ENCODE peak calls at places on chromosomes 1 and 21, in five cellular contexts. One of them, this sample, is unnamed. For H3K4me1, the result is how much of the 10 kb centered on the place peaks cover.

GRCh38 chr1:24459551-24460266 is 42.9 kb upstream of the RCAN3 start:
- DNase-seq in Panc1: no peak
- DNase-seq in left ventricle myocardium inferior: no peak
- DNase-seq in SK-N-SH: no peak
- DNase-seq in GM23248: no peak
- DNase-seq in this sample: no peak

GRCh38 chr1:31299365-31299764 is 2.5 kb downstream of the ZCCHC17 start:
- DNase-seq in GM23248: peak
- DNase-seq in Panc1: no peak
- DNase-seq in left ventricle myocardium inferior: no peak
- DNase-seq in SK-N-SH: no peak
- DNase-seq in this sample: no peak

GRCh38 chr21:43364261-43364510 is 62.7 kb downstream of the SIK1 start:
- DNase-seq in left ventricle myocardium inferior: no peak
- DNase-seq in SK-N-SH: no peak
- DNase-seq in GM23248: no peak
- DNase-seq in Panc1: no peak
- DNase-seq in this sample: no peak

GRCh38 chr1:206851611-206852010 is 13.8 kb upstream of the IL20 start:
- DNase-seq in left ventricle myocardium inferior: no peak
- DNase-seq in GM23248: peak
- DNase-seq in Panc1: no peak
- DNase-seq in SK-N-SH: no peak
- DNase-seq in this sample: no peak

GRCh38 chr1:22801753-22802152 is 91.1 kb downstream of the EPHB2 start:
- DNase-seq in GM23248: no peak
- DNase-seq in SK-N-SH: no peak
- DNase-seq in Panc1: no peak
- DNase-seq in left ventricle myocardium inferior: no peak
- DNase-seq in this sample: no peak

GRCh38 chr21:45591619-45592207 is 49.5 kb upstream of the SLC19A1 start:
- DNase-seq in SK-N-SH: no peak
- DNase-seq in GM23248: no peak
- DNase-seq in left ventricle myocardium inferior: no peak
- DNase-seq in Panc1: no peak
- DNase-seq in this sample: no peak

GRCh38 chr1:112061852-112062451 is 72.5 kb upstream of the KCND3 start:
- DNase-seq in Panc1: no peak
- DNase-seq in SK-N-SH: no peak
- DNase-seq in GM23248: no peak
- DNase-seq in left ventricle myocardium inferior: no peak
- DNase-seq in this sample: no peak

GRCh38 chr1:161180643-161181042 is 3.3 kb upstream of the B4GALT3 start:
- DNase-seq in left ventricle myocardium inferior: no peak
- DNase-seq in SK-N-SH: no peak
- DNase-seq in Panc1: no peak
- DNase-seq in GM23248: peak
- DNase-seq in this sample: no peak

GRCh38 chr1:53633073-53633704 is 105.8 kb downstream of the GLIS1 start:
- DNase-seq in Panc1: no peak
- DNase-seq in GM23248: no peak
- DNase-seq in left ventricle myocardium inferior: no peak
- DNase-seq in SK-N-SH: no peak
- DNase-seq in this sample: no peak

GRCh38 chr21:36209626-36210171 is 53.1 kb downstream of the DOP1B start:
- DNase-seq in GM23248: peak
- DNase-seq in SK-N-SH: peak
- DNase-seq in Panc1: peak
- DNase-seq in left ventricle myocardium inferior: no peak
- DNase-seq in this sample: peak

GRCh38 chr21:35128526-35128925 is 79.4 kb upstream of the RUNX1 start:
- DNase-seq in SK-N-SH: no peak
- DNase-seq in GM23248: peak
- DNase-seq in left ventricle myocardium inferior: no peak
- DNase-seq in Panc1: no peak
- DNase-seq in this sample: no peak

GRCh38 chr1:31154632-31155215 is 85.0 kb downstream of the NKAIN1 start:
- DNase-seq in GM23248: peak
- DNase-seq in SK-N-SH: peak
- DNase-seq in left ventricle myocardium inferior: peak
- DNase-seq in Panc1: no peak
- DNase-seq in this sample: peak

GRCh38 chr1:79100385-79100784 is 93.9 kb upstream of the ADGRL4 start:
- DNase-seq in left ventricle myocardium inferior: no peak
- DNase-seq in SK-N-SH: no peak
- DNase-seq in Panc1: no peak
- DNase-seq in GM23248: peak
- DNase-seq in this sample: no peak

GRCh38 chr1:160836981-160837557 is 25.6 kb downstream of the CD244 start:
- DNase-seq in GM23248: no peak
- DNase-seq in left ventricle myocardium inferior: no peak
- DNase-seq in Panc1: no peak
- DNase-seq in SK-N-SH: no peak
- DNase-seq in this sample: no peak

GRCh38 chr21:42220138-42220701 is 1.3 kb downstream of the ABCG1 start:
- DNase-seq in SK-N-SH: peak
- DNase-seq in GM23248: peak
- DNase-seq in left ventricle myocardium inferior: peak
- DNase-seq in Panc1: peak
- DNase-seq in this sample: peak

GRCh38 chr21:30227128-30227527 is 11.2 kb upstream of the CLDN8 start:
- DNase-seq in Panc1: no peak
- DNase-seq in left ventricle myocardium inferior: no peak
- DNase-seq in SK-N-SH: no peak
- DNase-seq in GM23248: no peak
- DNase-seq in this sample: peak

GRCh38 chr1:19877821-19878636 is 4.2 kb upstream of the OTUD3 start:
- DNase-seq in GM23248: peak
- DNase-seq in left ventricle myocardium inferior: no peak
- DNase-seq in Panc1: no peak
- DNase-seq in SK-N-SH: no peak
- DNase-seq in this sample: peak

GRCh38 chr1:42737986-42738677 is 1.9 kb downstream of the CLDN19 start:
- DNase-seq in GM23248: no peak
- DNase-seq in left ventricle myocardium inferior: no peak
- DNase-seq in Panc1: no peak
- DNase-seq in SK-N-SH: no peak
- DNase-seq in this sample: no peak

GRCh38 chr1:48055854-48056253 is 58.7 kb upstream of the TRABD2B start:
- DNase-seq in GM23248: no peak
- DNase-seq in Panc1: no peak
- DNase-seq in left ventricle myocardium inferior: no peak
- DNase-seq in SK-N-SH: no peak
- DNase-seq in this sample: no peak

DNA sequence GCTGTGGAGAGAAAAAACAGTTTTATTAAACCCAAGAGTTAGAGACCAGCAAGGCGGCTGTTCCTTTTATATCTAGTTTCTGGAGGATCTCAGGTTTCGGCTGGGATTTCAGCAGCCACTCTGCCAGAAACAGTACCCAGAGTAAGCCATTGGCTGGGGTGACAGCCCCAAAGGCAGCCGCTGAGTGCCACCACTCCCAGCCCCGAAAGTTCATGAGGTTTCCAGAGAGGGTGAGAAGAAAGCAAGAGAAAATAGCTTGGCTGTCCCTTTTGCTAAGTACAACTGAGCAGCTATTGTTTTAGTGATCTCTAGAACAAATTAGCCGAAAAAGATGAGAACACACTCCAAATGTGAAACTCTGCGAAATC is 1.2 kb downstream of the SH3BGR start:
- DNase-seq in left ventricle myocardium inferior: no peak
- DNase-seq in SK-N-SH: no peak
- DNase-seq in GM23248: no peak
- DNase-seq in Panc1: no peak
- DNase-seq in this sample: no peak
- H3K4me3 ChIP-seq in left ventricle myocardium inferior: peak
- H3K4me3 ChIP-seq in SK-N-SH: no peak
- H3K4me3 ChIP-seq in GM23248: no peak
- H3K4me3 ChIP-seq in Panc1: no peak
- H3K4me3 ChIP-seq in this sample: no peak

GRCh38 chr1:110240476-110241210 is 30.5 kb downstream of the KCNC4 start:
- DNase-seq in left ventricle myocardium inferior: no peak
- DNase-seq in SK-N-SH: peak
- DNase-seq in GM23248: no peak
- DNase-seq in Panc1: no peak
- DNase-seq in this sample: no peak

GRCh38 chr1:110237406-110238152 is 27.5 kb downstream of the KCNC4 start:
- DNase-seq in left ventricle myocardium inferior: no peak
- DNase-seq in SK-N-SH: no peak
- DNase-seq in GM23248: peak
- DNase-seq in Panc1: no peak
- DNase-seq in this sample: no peak

GRCh38 chr1:110242062-110242461 is 31.9 kb downstream of the KCNC4 start:
- DNase-seq in left ventricle myocardium inferior: no peak
- DNase-seq in Panc1: no peak
- DNase-seq in SK-N-SH: no peak
- DNase-seq in GM23248: no peak
- DNase-seq in this sample: no peak

GRCh38 chr1:110241516-110241915 is 31.4 kb downstream of the KCNC4 start:
- DNase-seq in left ventricle myocardium inferior: no peak
- DNase-seq in SK-N-SH: no peak
- DNase-seq in Panc1: no peak
- DNase-seq in GM23248: no peak
- DNase-seq in this sample: no peak

DNA sequence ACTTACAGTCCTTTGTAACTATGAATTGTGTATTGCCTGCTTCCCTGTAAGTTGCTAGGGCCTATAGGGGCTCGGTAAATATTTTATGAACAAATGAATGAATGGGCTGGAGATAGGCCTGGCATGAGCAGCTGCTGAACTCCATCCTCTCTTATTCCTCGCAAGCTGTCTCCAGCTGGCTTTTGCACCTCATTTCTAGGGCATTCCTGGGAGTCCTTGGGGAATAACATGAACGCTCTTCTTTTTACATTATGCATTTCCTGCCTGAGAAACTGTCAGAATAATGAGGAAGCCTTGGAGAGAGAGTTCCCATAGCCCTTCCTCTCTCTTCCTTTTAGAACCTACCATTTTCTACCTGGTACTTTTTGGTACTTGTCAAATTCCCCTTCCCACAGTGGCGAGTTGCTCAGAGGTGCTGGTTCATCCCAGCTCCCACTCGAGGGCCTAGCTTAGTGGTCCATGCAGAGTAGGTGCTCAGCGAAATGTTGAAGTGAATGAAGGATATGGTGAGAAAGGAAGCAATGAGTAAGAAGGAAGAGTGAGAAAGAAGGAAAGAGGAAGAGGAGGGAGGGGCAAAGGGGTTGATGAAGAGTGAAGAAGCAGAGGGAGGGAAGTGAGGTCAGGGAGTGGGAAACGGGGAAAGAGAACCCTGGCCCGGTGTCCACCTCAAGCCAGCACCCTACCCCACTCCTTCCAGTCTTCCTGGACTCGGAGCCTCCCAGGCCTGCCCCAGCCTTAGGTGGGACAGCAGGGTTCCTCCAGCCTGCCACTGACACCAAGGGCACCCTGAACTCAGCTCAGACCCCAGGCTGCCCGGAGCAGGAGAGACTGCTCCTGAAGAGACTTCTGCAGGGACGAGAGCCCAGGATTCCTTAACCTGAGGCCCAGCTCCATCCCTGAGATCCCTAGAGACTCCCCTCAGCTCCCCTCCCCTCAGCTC is 29.6 kb downstream of the KCNC4 start:
- DNase-seq in GM23248: peak
- DNase-seq in Panc1: no peak
- DNase-seq in SK-N-SH: no peak
- DNase-seq in left ventricle myocardium inferior: no peak
- DNase-seq in this sample: no peak
- H3K4me1 ChIP-seq in GM23248: under half
- H3K4me1 ChIP-seq in Panc1: under half
- H3K4me1 ChIP-seq in SK-N-SH: under half
- H3K4me1 ChIP-seq in left ventricle myocardium inferior: under half
- H3K4me1 ChIP-seq in this sample: under half

DNA sequence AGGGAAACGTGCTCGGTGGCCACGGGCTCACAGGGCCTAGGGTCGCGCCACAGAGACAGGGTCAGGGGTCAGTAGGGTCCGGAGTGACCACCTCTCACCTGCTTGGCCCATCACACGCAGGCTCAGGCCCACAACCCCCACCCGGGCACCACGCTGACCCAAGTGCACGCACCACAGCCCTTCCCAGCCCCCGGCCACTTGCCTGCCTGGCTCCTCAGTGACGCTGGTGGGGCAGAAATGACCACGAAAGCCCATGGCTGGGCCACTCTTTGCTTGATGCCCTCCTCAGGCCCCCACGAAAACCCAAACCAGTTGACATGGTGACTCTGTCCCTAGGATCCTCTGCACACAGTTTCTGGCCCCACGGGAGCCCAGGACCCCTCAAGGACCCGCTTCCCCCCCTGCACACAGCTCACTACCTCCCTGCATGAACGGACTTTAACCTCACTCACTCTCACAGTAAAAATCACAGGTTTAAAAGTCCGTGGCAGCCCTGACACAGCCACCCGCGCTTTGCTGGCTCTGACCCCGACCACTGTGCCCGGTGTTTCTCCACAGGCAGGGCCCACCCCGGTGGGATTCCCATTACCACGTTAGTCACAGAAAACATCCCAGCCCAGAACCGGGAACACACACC is 20.7 kb downstream of the NADK start:
- DNase-seq in GM23248: no peak
- DNase-seq in SK-N-SH: no peak
- DNase-seq in left ventricle myocardium inferior: no peak
- DNase-seq in Panc1: no peak
- DNase-seq in this sample: no peak
- H3K27ac ChIP-seq in GM23248: no peak
- H3K27ac ChIP-seq in SK-N-SH: no peak
- H3K27ac ChIP-seq in left ventricle myocardium inferior: no peak
- H3K27ac ChIP-seq in Panc1: no peak
- H3K27ac ChIP-seq in this sample: peak

GRCh38 chr1:116375884-116376733 is 3.1 kb downstream of the ATP1A1 start:
- DNase-seq in left ventricle myocardium inferior: peak
- DNase-seq in Panc1: peak
- DNase-seq in SK-N-SH: no peak
- DNase-seq in GM23248: peak
- DNase-seq in this sample: peak
- H3K4me3 ChIP-seq in left ventricle myocardium inferior: peak
- H3K4me3 ChIP-seq in Panc1: peak
- H3K4me3 ChIP-seq in SK-N-SH: peak
- H3K4me3 ChIP-seq in GM23248: peak
- H3K4me3 ChIP-seq in this sample: peak

DNA sequence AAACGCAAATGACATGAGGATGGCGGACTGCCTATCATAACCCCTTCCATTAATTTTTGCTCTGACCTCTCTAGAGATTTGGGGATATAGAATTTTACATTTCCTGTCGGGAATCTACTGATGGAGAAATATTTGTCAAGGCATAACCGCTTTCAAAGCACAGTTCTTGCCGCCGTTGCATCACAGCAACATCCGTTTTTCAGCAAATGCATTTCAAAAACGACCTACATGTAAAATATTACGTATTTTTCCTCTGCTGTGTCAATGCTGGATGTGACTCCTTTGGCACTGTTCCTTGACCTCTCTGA is 4.9 kb downstream of the MIER1 start:
- DNase-seq in SK-N-SH: no peak
- DNase-seq in GM23248: no peak
- DNase-seq in Panc1: no peak
- DNase-seq in left ventricle myocardium inferior: no peak
- DNase-seq in this sample: no peak
- H3K4me1 ChIP-seq in SK-N-SH: under half
- H3K4me1 ChIP-seq in GM23248: under half
- H3K4me1 ChIP-seq in Panc1: under half
- H3K4me1 ChIP-seq in left ventricle myocardium inferior: half or more
- H3K4me1 ChIP-seq in this sample: under half